ENCODE peak calls at places on chromosomes 6 and 20, in four cellular contexts. B is left ventricle myocardium inferior, G is endothelial cell, A is PC-9. L is an unnamed sample.

GRCh38 chr6:45538636-45539035 is 160.9 kb upstream of the SUPT3H start:
- DNase-seq in B (no peak), G (no peak), A (no peak), L (no peak)

GRCh38 chr6:137387365-137387764 is 106.8 kb downstream of the OLIG3 start:
- DNase-seq in B (no peak), G (no peak), A (no peak), L (peak; percentile 77)

GRCh38 chr6:138517635-138518034 is 18.3 kb upstream of the NHSL1 start:
- DNase-seq in B (no peak), G (peak; percentile 36), A (peak; percentile 57), L (no peak)

GRCh38 chr20:258963-259362 is 1.4 kb downstream of the DEFB132 start:
- DNase-seq in B (no peak), G (no peak), A (no peak), L (no peak)

GRCh38 chr6:22147469-22147815 is 149.4 kb downstream of the PRL start:
- DNase-seq in B (no peak), G (no peak), A (no peak), L (no peak)

GRCh38 chr6:41492261-41492891 is 53.8 kb upstream of the FOXP4 start:
- DNase-seq in B (no peak), G (no peak), A (no peak), L (no peak)

GRCh38 chr6:15551798-15552197 is 111.0 kb downstream of the DTNBP1 start:
- DNase-seq in B (no peak), G (peak; percentile 68), A (no peak), L (no peak)

GRCh38 chr6:26383624-26384417 is 913 bp downstream of the BTN2A2 start:
- DNase-seq in B (no peak), G (no peak), A (peak; percentile 55), L (no peak)

GRCh38 chr6:122360809-122361208 is 38.6 kb upstream of the HSF2 start:
- DNase-seq in B (no peak), G (no peak), A (no peak), L (no peak)

GRCh38 chr6:7042654-7043545 is 64.9 kb upstream of the RREB1 start:
- DNase-seq in B (no peak), G (no peak), A (peak; percentile 33), L (peak; percentile 60)

GRCh38 chr6:159871911-159872310 is 18.9 kb upstream of the MAS1 start:
- DNase-seq in B (no peak), G (no peak), A (no peak), L (no peak)

GRCh38 chr20:1242530-1242929 is 16.7 kb downstream of the RAD21L1 start:
- DNase-seq in B (no peak), G (no peak), A (peak; percentile 38), L (no peak)

GRCh38 chr20:48287552-48288170 is 502.4 kb upstream of the SULF2 start:
- DNase-seq in B (no peak), G (no peak), A (no peak), L (no peak)

GRCh38 chr20:45935416-45936046 is 1.0 kb downstream of the PCIF1 start:
- DNase-seq in B (no peak), G (no peak), A (no peak), L (no peak)

GRCh38 chr20:32189691-32190607 is 17.6 kb downstream of the PLAGL2 start:
- DNase-seq in B (peak; percentile 50), G (peak; percentile 46), A (no peak), L (peak; percentile 42)

GRCh38 chr6:112468359-112468758 is 121.2 kb downstream of the RFPL4B start:
- DNase-seq in B (no peak), G (no peak), A (peak; percentile 64), L (no peak)

GRCh38 chr6:73233048-73233447 is 7.8 kb upstream of the KHDC1L start:
- DNase-seq in B (no peak), G (no peak), A (no peak), L (no peak)

GRCh38 chr6:52049252-52050050 is 38.0 kb downstream of the PKHD1 start:
- DNase-seq in B (no peak), G (peak; percentile 20), A (no peak), L (no peak)

GRCh38 chr6:144064402-144064830 is 31.0 kb downstream of the SF3B5 start:
- DNase-seq in B (peak; percentile 31), G (peak; percentile 18), A (no peak), L (peak; percentile 75)

GRCh38 chr6:85670573-85670972 is 27.9 kb upstream of the SYNCRIP start:
- DNase-seq in B (no peak), G (no peak), A (no peak), L (no peak)

GRCh38 chr6:21798468-21798867 is 204.9 kb downstream of the SOX4 start:
- DNase-seq in B (no peak), G (no peak), A (no peak), L (no peak)

GRCh38 chr6:100022847-100023246 is 28.8 kb upstream of the MCHR2 start:
- DNase-seq in B (no peak), G (no peak), A (no peak), L (no peak)

GRCh38 chr6:35804996-35805736 is at the start of gene LHFPL5:
- DNase-seq in B (peak; percentile 36), G (peak; percentile 85), A (no peak), L (peak; percentile 55)

GRCh38 chr6:69624944-69625343 is 171.9 kb downstream of the LMBRD1 start:
- DNase-seq in B (no peak), G (no peak), A (no peak), L (no peak)

GRCh38 chr6:152453421-152453820 is 183.7 kb downstream of the SYNE1 start:
- DNase-seq in B (no peak), G (peak; percentile 25), A (no peak), L (no peak)

GRCh38 chr20:52754366-52754765 is 217.8 kb upstream of the TSHZ2 start:
- DNase-seq in B (no peak), G (no peak), A (no peak), L (no peak)

GRCh38 chr6:5905431-5906339 is 101.0 kb downstream of the NRN1 start:
- DNase-seq in B (peak; percentile 80), G (no peak), A (no peak), L (no peak)

GRCh38 chr20:62922451-62922921 is 3.8 kb downstream of the DIDO1 start:
- DNase-seq in B (no peak), G (no peak), A (no peak), L (no peak)

GRCh38 chr6:101396552-101397173 is 3.2 kb downstream of the GRIK2 start:
- DNase-seq in B (peak; percentile 57), G (peak; percentile 78), A (peak; percentile 48), L (peak; percentile 58)

GRCh38 chr6:35294308-35294945 is 3.2 kb upstream of the DEF6 start:
- DNase-seq in B (no peak), G (peak; percentile 31), A (no peak), L (no peak)

GRCh38 chr6:105817370-105817769 is 268.8 kb upstream of the PRDM1 start:
- DNase-seq in B (no peak), G (no peak), A (no peak), L (no peak)

GRCh38 chr6:170292778-170293164 is 1.9 kb upstream of the DLL1 start:
- DNase-seq in B (no peak), G (no peak), A (no peak), L (no peak)

GRCh38 chr6:157019733-157020132 is 242.6 kb downstream of the ARID1B start:
- DNase-seq in B (no peak), G (no peak), A (no peak), L (no peak)
- TF ChIP-seq CTCF in B (no peak), G (no peak), A (no peak), L (no peak)

GRCh38 chr6:168314948-168315347 is 4.6 kb downstream of the DACT2 start:
- DNase-seq in B (no peak), G (no peak), A (no peak), L (no peak)
- TF ChIP-seq CTCF in B (peak; percentile 40), G (no peak), A (no peak), L (no peak)

DNA sequence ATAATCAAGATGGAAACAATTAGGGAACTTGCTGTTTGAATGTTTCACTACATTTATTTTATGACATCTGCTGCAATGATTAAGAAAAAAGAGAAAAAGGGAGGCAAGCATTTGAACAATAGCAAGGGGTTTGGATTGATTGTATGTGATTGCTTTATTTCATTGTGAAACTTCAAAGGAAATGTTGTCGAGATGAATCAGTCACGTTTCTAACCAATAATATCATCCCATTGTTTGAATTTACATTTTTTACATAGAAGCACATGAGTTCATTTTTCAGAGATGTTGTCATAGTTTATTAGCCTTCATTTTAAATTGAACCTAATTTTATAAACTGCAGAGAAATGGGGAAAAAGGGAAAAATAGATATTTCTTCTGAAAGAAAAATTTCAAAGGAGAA is 572.0 kb downstream of the KIF16B start:
- DNase-seq in B (no peak), G (no peak), A (no peak), L (no peak)
- TF ChIP-seq CTCF in B (no peak), G (no peak), A (no peak), L (no peak)

GRCh38 chr6:74287932-74288331 is 591.9 kb downstream of the CD109 start:
- DNase-seq in B (no peak), G (no peak), A (no peak), L (no peak)
- TF ChIP-seq CTCF in B (no peak), G (no peak), A (no peak), L (no peak)

GRCh38 chr6:31901953-31902643 is at the start of gene ZBTB12:
- DNase-seq in B (peak; percentile 91), G (peak; percentile 71), A (peak; percentile 76), L (peak; percentile 93)
- TF ChIP-seq CTCF in B (no peak), G (no peak), A (no peak), L (no peak)

DNA sequence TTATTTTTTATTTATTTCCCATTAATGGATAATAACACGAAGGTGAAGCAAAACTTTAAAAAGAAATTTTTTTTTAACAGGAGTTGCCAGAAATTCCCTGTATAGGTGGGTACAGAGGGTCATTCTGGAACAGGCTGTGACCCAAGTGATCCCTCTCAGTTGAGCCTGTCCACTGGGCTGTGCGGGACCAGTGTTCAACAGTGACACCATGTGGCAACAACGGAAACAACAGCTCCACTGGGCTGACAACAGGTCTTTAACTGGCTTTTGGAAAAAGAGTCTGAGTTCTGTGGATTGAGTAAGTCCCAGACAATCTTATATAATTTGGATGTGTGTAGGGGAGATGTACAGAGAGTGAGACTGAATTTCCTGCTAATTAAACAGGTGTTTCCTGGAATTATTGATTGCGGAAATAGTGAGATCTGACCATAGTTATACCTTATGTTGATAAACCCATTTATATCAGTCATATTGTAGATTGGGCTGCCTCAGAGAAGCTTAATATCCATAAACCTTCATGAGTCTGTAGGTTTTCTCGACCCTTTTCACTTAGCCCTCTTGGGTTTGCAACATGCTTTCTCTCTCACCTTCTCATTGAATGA is 17.6 kb downstream of the KIAA1755 start:
- DNase-seq in B (no peak), G (no peak), A (peak; percentile 35), L (no peak)
- TF ChIP-seq CTCF in B (peak; percentile 26), G (peak; percentile 87), A (peak; percentile 89), L (peak; percentile 34)

DNA sequence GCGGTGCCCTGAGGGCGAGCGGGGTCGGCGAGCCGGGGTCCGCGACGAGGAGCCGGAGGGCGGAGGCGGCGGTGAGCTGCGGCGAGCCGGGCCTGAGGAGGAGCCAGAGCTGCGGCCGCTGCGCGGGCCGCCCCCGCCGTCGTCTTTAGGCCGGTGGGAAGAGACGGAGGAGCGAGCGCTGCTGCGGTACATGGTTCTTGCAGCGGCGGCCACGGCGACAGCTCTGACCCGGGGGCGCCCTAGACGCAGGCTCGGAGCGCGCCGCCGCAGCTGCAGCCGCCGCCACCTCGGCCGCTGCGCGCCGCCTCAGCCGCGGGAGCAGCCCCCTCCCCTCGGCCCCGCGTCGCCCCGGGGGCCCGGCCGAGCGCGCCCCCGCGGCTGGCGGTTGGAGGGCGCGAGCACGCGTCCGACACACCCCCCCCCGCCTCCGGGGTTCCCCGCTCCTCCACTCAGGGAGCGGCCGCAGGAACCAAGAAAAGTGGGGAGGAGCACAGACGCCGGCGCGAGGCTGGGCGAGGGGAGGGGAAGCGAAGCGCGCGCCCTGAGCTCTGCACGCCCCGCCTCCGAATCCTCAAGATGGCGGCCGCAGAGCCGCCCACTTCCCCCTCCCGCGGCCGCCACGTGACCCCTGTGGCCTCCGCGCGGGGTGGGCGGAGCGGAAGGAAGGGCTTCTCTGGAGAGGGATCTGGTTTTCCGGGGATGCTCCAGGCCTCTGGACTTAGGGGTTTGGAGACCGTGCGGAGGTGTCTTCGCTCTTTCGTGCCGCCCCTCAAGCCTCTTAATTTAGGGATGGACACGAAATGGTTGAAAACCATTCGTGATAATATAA is at the start of gene ZNF318:
- DNase-seq in B (peak; percentile 97), G (peak; percentile 92), A (peak; percentile 86), L (peak; percentile 96)
- TF ChIP-seq CTCF in B (no peak), G (no peak), A (no peak), L (no peak)

L was measured in right lobe of liver.